ENCODE peak calls at places on chromosomes 4 and X, in four cellular contexts. One of them, this sample, is unnamed. For H3K4me1, the result is how much of the 10 kb centered on the place peaks cover.

GRCh38 chr4:20984011-20984836 is 284.0 kb downstream of the PACRGL start:
- DNase-seq in neuronal stem cell: peak
- DNase-seq in SK-N-SH: peak
- DNase-seq in colonic mucosa: no peak
- DNase-seq in this sample: peak

GRCh38 chrX:150569155-150569477 is 695 bp downstream of the MTM1 start:
- DNase-seq in colonic mucosa: no peak
- DNase-seq in neuronal stem cell: no peak
- DNase-seq in SK-N-SH: no peak
- DNase-seq in this sample: no peak

GRCh38 chr4:4761128-4761991 is 98.1 kb upstream of the MSX1 start:
- DNase-seq in neuronal stem cell: peak
- DNase-seq in colonic mucosa: no peak
- DNase-seq in SK-N-SH: peak
- DNase-seq in this sample: peak

GRCh38 chrX:73562986-73563739 is at the start of gene CHIC1:
- DNase-seq in SK-N-SH: peak
- DNase-seq in neuronal stem cell: peak
- DNase-seq in colonic mucosa: peak
- DNase-seq in this sample: peak

GRCh38 chr4:86223472-86223871 is 136.4 kb downstream of the MAPK10 start:
- DNase-seq in SK-N-SH: peak
- DNase-seq in neuronal stem cell: no peak
- DNase-seq in colonic mucosa: no peak
- DNase-seq in this sample: peak

GRCh38 chrX:119453202-119453601 is 15.0 kb upstream of the SLC25A5 start:
- DNase-seq in neuronal stem cell: no peak
- DNase-seq in colonic mucosa: no peak
- DNase-seq in SK-N-SH: no peak
- DNase-seq in this sample: peak

GRCh38 chrX:135328421-135329005 is 19.2 kb downstream of the ETDC start:
- DNase-seq in SK-N-SH: no peak
- DNase-seq in neuronal stem cell: no peak
- DNase-seq in colonic mucosa: no peak
- DNase-seq in this sample: no peak

GRCh38 chr4:123398151-123398802 is 1.7 kb downstream of the SPRY1 start:
- DNase-seq in colonic mucosa: peak
- DNase-seq in SK-N-SH: peak
- DNase-seq in neuronal stem cell: peak
- DNase-seq in this sample: peak

GRCh38 chrX:20857746-20858145 is 516.5 kb upstream of the CNKSR2 start:
- DNase-seq in neuronal stem cell: peak
- DNase-seq in SK-N-SH: no peak
- DNase-seq in colonic mucosa: no peak
- DNase-seq in this sample: no peak

GRCh38 chrX:154549766-154550165 is 2.3 kb downstream of the IKBKG start:
- DNase-seq in neuronal stem cell: no peak
- DNase-seq in SK-N-SH: no peak
- DNase-seq in colonic mucosa: no peak
- DNase-seq in this sample: no peak

GRCh38 chr4:169540774-169541173 is 71.6 kb downstream of the NEK1 start:
- DNase-seq in colonic mucosa: no peak
- DNase-seq in SK-N-SH: no peak
- DNase-seq in neuronal stem cell: no peak
- DNase-seq in this sample: no peak

GRCh38 chr4:183485411-183486160 is 19.3 kb upstream of the ING2 start:
- DNase-seq in neuronal stem cell: no peak
- DNase-seq in colonic mucosa: no peak
- DNase-seq in SK-N-SH: no peak
- DNase-seq in this sample: no peak

GRCh38 chr4:46781434-46782092 is 127.5 kb downstream of the COX7B2 start:
- DNase-seq in SK-N-SH: no peak
- DNase-seq in neuronal stem cell: no peak
- DNase-seq in colonic mucosa: no peak
- DNase-seq in this sample: no peak

GRCh38 chrX:118507766-118508165 is 12.2 kb downstream of the DOCK11 start:
- DNase-seq in SK-N-SH: no peak
- DNase-seq in neuronal stem cell: no peak
- DNase-seq in colonic mucosa: no peak
- DNase-seq in this sample: no peak

GRCh38 chr4:172553216-172553615 is 615.4 kb upstream of the GALNT7 start:
- DNase-seq in neuronal stem cell: no peak
- DNase-seq in SK-N-SH: no peak
- DNase-seq in colonic mucosa: no peak
- DNase-seq in this sample: no peak

GRCh38 chr4:42428036-42428435 is 30.7 kb downstream of the SHISA3 start:
- DNase-seq in neuronal stem cell: no peak
- DNase-seq in SK-N-SH: no peak
- DNase-seq in colonic mucosa: no peak
- DNase-seq in this sample: peak

DNA sequence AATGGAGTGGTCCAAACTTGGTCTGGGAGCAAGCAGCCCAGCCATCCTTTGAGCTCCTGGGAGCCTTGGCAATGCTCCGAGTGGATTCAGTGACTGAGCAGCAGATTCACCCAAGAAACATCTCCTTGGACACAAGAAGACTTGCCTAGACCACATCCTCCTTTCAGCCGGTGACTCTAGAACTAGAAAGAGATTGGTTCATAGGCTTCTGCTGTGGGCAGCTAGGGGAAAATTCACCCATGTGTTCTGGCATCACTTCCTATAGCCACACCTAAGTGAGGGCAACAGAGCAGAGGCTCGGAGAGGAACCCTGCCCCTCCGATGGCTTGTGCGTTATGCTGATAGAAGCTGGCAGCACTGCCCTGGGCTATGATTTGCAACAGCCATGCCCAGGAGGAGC is 16.0 kb downstream of the ZNF275 start:
- DNase-seq in colonic mucosa: no peak
- DNase-seq in neuronal stem cell: no peak
- DNase-seq in SK-N-SH: no peak
- DNase-seq in this sample: no peak
- H3K4me1 ChIP-seq in colonic mucosa: under half
- H3K4me1 ChIP-seq in neuronal stem cell: under half
- H3K4me1 ChIP-seq in SK-N-SH: under half
- H3K4me1 ChIP-seq in this sample: under half

GRCh38 chrX:7263961-7264360 is 116.0 kb upstream of the PUDP start:
- DNase-seq in SK-N-SH: no peak
- DNase-seq in colonic mucosa: no peak
- DNase-seq in neuronal stem cell: no peak
- DNase-seq in this sample: no peak
- H3K4me3 ChIP-seq in SK-N-SH: no peak
- H3K4me3 ChIP-seq in colonic mucosa: no peak
- H3K4me3 ChIP-seq in neuronal stem cell: no peak
- H3K4me3 ChIP-seq in this sample: no peak

DNA sequence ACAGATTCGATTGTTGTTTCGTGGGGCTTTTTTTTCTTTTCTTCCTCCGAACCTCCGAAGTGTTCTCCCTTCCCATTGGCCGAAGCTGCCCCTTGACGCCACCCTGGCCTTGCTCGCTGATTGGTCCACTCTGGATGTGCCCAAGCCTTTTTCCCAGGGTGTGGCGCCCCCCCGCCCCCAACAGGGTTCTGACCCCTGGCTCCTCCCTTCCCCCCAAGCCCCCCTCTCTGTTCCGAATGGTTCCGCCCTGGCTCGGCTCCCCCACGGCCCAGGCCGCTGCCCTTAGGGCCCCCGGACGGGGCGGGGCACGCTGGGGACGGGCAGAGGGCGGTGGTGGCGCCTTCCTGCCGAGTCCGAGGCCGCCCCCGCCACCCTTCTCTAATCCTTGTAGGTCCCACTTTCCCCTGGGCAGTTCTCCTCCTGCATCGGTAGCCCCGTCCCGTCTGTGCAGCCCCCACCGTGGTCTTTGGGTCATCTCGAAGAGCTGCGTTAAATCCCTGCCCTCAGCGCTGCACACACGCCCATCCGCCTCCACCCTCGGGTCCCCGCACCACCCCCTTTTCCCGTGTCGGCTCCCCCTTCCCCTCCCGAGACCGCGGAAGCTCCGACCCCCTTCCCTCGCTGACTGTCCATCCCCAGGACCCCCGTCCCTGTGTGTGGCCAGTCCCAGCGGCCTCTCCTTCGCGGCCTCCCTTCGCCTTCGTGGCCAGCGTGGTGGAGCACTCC is 25.6 kb downstream of the UTP14A start:
- DNase-seq in SK-N-SH: peak
- DNase-seq in neuronal stem cell: peak
- DNase-seq in colonic mucosa: peak
- DNase-seq in this sample: peak
- H3K9ac ChIP-seq in SK-N-SH: peak
- H3K9ac ChIP-seq in neuronal stem cell: peak
- H3K9ac ChIP-seq in colonic mucosa: peak
- H3K9ac ChIP-seq in this sample: peak

GRCh38 chr4:8272472-8273428 is 3.2 kb downstream of the HTRA3 start:
- DNase-seq in colonic mucosa: no peak
- DNase-seq in neuronal stem cell: no peak
- DNase-seq in SK-N-SH: peak
- DNase-seq in this sample: no peak
- H3K4me1 ChIP-seq in colonic mucosa: under half
- H3K4me1 ChIP-seq in neuronal stem cell: under half
- H3K4me1 ChIP-seq in SK-N-SH: under half
- H3K4me1 ChIP-seq in this sample: under half

GRCh38 chrX:47384502-47384901 is 14.1 kb downstream of the ZNF157 start:
- DNase-seq in colonic mucosa: peak
- DNase-seq in SK-N-SH: peak
- DNase-seq in neuronal stem cell: peak
- DNase-seq in this sample: peak

DNA sequence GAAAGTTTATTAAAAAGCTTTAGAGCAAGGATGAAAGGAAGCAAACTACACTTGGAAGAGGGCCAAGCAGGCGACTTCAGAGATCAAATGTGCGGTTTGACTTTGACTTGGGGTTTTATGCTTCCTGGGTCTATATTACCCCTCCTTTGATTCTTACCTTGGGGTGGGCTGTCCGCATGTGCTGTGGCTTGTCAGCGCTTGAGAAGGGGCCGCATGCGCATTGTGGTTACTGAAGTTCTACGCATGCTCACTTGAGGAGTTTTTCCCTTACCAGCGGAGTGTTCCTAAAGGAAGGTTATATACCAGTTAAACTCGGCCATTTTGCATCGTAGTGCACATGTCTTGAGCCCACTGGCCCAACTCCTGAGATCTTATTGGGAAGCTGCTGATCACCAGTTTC is 9.9 kb downstream of the ZNF157 start:
- DNase-seq in colonic mucosa: peak
- DNase-seq in neuronal stem cell: no peak
- DNase-seq in SK-N-SH: no peak
- DNase-seq in this sample: no peak
- H3K4me3 ChIP-seq in colonic mucosa: no peak
- H3K4me3 ChIP-seq in neuronal stem cell: no peak
- H3K4me3 ChIP-seq in SK-N-SH: no peak
- H3K4me3 ChIP-seq in this sample: no peak

GRCh38 chrX:70456256-70456655 is 11.6 kb downstream of the DLG3 start:
- DNase-seq in SK-N-SH: no peak
- DNase-seq in colonic mucosa: no peak
- DNase-seq in neuronal stem cell: no peak
- DNase-seq in this sample: no peak
- H3K9ac ChIP-seq in SK-N-SH: peak
- H3K9ac ChIP-seq in colonic mucosa: peak
- H3K9ac ChIP-seq in neuronal stem cell: no peak
- H3K9ac ChIP-seq in this sample: peak

GRCh38 chrX:115054876-115055275 is 37.5 kb upstream of the IL13RA2 start:
- DNase-seq in SK-N-SH: no peak
- DNase-seq in colonic mucosa: no peak
- DNase-seq in neuronal stem cell: no peak
- DNase-seq in this sample: no peak
- H3K4me1 ChIP-seq in SK-N-SH: under half
- H3K4me1 ChIP-seq in colonic mucosa: under half
- H3K4me1 ChIP-seq in neuronal stem cell: under half
- H3K4me1 ChIP-seq in this sample: under half

GRCh38 chr4:109433281-109434006 is at the start of gene SEC24B:
- DNase-seq in colonic mucosa: peak
- DNase-seq in neuronal stem cell: peak
- DNase-seq in SK-N-SH: peak
- DNase-seq in this sample: peak

GRCh38 chr4:109432676-109433075 is 939 bp upstream of the SEC24B start:
- DNase-seq in colonic mucosa: no peak
- DNase-seq in SK-N-SH: no peak
- DNase-seq in neuronal stem cell: no peak
- DNase-seq in this sample: no peak

GRCh38 chr4:109434793-109435080 is 1.1 kb downstream of the SEC24B start:
- DNase-seq in neuronal stem cell: no peak
- DNase-seq in colonic mucosa: no peak
- DNase-seq in SK-N-SH: no peak
- DNase-seq in this sample: no peak

GRCh38 chr4:109434007-109434792 is 585 bp downstream of the SEC24B start:
- DNase-seq in colonic mucosa: peak
- DNase-seq in SK-N-SH: peak
- DNase-seq in neuronal stem cell: peak
- DNase-seq in this sample: peak

GRCh38 chr4:109432203-109432602 is 1.4 kb upstream of the SEC24B start:
- DNase-seq in colonic mucosa: no peak
- DNase-seq in SK-N-SH: no peak
- DNase-seq in neuronal stem cell: no peak
- DNase-seq in this sample: no peak
- H3K4me3 ChIP-seq in colonic mucosa: no peak
- H3K4me3 ChIP-seq in SK-N-SH: peak
- H3K4me3 ChIP-seq in neuronal stem cell: peak
- H3K4me3 ChIP-seq in this sample: peak

GRCh38 chrX:123580871-123581270 is 152.0 kb downstream of the THOC2 start:
- DNase-seq in colonic mucosa: no peak
- DNase-seq in neuronal stem cell: no peak
- DNase-seq in SK-N-SH: no peak
- DNase-seq in this sample: no peak
- H3K9ac ChIP-seq in colonic mucosa: no peak
- H3K9ac ChIP-seq in neuronal stem cell: no peak
- H3K9ac ChIP-seq in SK-N-SH: no peak
- H3K9ac ChIP-seq in this sample: no peak